ENCODE peak calls at places on chromosomes 1 and 21, in eight cellular contexts. I, F, B, G, H, D, P and S are unnamed samples.
A peak's percentile ranks its signal among the peaks of the same experiment; 100 is the strongest.

GRCh38 chr1:230867903-230868735 is at the start of gene C1orf198:
- DNase-seq in I (peak; percentile 94), F (no peak), B (no peak), G (peak; percentile 84), H (peak; percentile 56), D (peak; percentile 89), P (peak; percentile 64), S (peak; percentile 78)

GRCh38 chr1:204742676-204743075 is 57.1 kb upstream of the LRRN2 start:
- DNase-seq in I (no peak), F (no peak), B (no peak), G (no peak), H (no peak), D (no peak), P (no peak), S (no peak)

GRCh38 chr1:56189454-56189853 is 389.9 kb downstream of the PLPP3 start:
- DNase-seq in I (no peak), F (no peak), B (no peak), G (no peak), H (no peak), D (no peak), P (no peak), S (no peak)

GRCh38 chr1:153749408-153750005 is 21.7 kb downstream of the INTS3 start:
- DNase-seq in I (peak; percentile 97), F (peak; percentile 45), B (peak; percentile 94), G (peak; percentile 93), H (peak; percentile 81), D (peak; percentile 89), P (peak; percentile 82), S (peak; percentile 82)

GRCh38 chr1:199759268-199759724 is 268.2 kb upstream of the NR5A2 start:
- DNase-seq in I (no peak), F (peak; percentile 92), B (no peak), G (peak; percentile 65), H (peak; percentile 68), D (no peak), P (no peak), S (no peak)

GRCh38 chr1:47418122-47418521 is 2.0 kb downstream of the FOXE3 start:
- DNase-seq in I (no peak), F (no peak), B (no peak), G (no peak), H (no peak), D (no peak), P (no peak), S (no peak)

GRCh38 chr1:225469051-225469450 is 41.2 kb upstream of the LBR start:
- DNase-seq in I (no peak), F (no peak), B (no peak), G (no peak), H (no peak), D (no peak), P (no peak), S (no peak)

GRCh38 chr21:42698730-42699129 is 45.3 kb downstream of the PDE9A start:
- DNase-seq in I (no peak), F (no peak), B (no peak), G (no peak), H (no peak), D (no peak), P (no peak), S (peak; percentile 41)

GRCh38 chr1:33032126-33032869 is 4.4 kb downstream of the AK2 start:
- DNase-seq in I (no peak), F (no peak), B (no peak), G (no peak), H (no peak), D (no peak), P (no peak), S (no peak)

GRCh38 chr1:14662116-14662515 is 63.6 kb downstream of the KAZN start:
- DNase-seq in I (no peak), F (no peak), B (no peak), G (no peak), H (no peak), D (peak; percentile 66), P (no peak), S (no peak)

GRCh38 chr1:68916227-68916853 is 419.5 kb upstream of the DEPDC1 start:
- DNase-seq in I (no peak), F (no peak), B (no peak), G (no peak), H (no peak), D (no peak), P (no peak), S (no peak)

GRCh38 chr1:98054367-98054701 is 133.5 kb upstream of the DPYD start:
- DNase-seq in I (no peak), F (no peak), B (no peak), G (no peak), H (no peak), D (no peak), P (no peak), S (no peak)
- TF ChIP-seq POLR2A in I (no peak), F (no peak), B (no peak), G (no peak), H (no peak), D (no peak), P (no peak), S (no peak)

GRCh38 chr1:198156745-198157240 is at the start of gene NEK7:
- DNase-seq in I (peak; percentile 96), F (peak; percentile 59), B (no peak), G (peak; percentile 91), H (peak; percentile 86), D (peak; percentile 92), P (peak; percentile 76), S (peak; percentile 77)
- TF ChIP-seq POLR2A in I (peak; percentile 72), F (peak; percentile 83), B (peak; percentile 86), G (peak; percentile 83), H (peak; percentile 79), D (peak; percentile 41), P (peak; percentile 94), S (peak; percentile 82)

GRCh38 chr21:43805275-43805800 is 16.0 kb downstream of the RRP1 start:
- DNase-seq in I (no peak), F (no peak), B (no peak), G (peak; percentile 85), H (no peak), D (peak; percentile 27), P (no peak), S (no peak)

GRCh38 chr21:43808832-43809251 is 19.5 kb downstream of the RRP1 start:
- DNase-seq in I (no peak), F (no peak), B (no peak), G (no peak), H (no peak), D (no peak), P (no peak), S (no peak)

GRCh38 chr21:43803558-43804300 is 14.4 kb downstream of the RRP1 start:
- DNase-seq in I (no peak), F (no peak), B (no peak), G (no peak), H (no peak), D (peak; percentile 48), P (no peak), S (no peak)

GRCh38 chr21:43808367-43808766 is 19.0 kb downstream of the RRP1 start:
- DNase-seq in I (no peak), F (no peak), B (no peak), G (no peak), H (no peak), D (no peak), P (no peak), S (no peak)

DNA sequence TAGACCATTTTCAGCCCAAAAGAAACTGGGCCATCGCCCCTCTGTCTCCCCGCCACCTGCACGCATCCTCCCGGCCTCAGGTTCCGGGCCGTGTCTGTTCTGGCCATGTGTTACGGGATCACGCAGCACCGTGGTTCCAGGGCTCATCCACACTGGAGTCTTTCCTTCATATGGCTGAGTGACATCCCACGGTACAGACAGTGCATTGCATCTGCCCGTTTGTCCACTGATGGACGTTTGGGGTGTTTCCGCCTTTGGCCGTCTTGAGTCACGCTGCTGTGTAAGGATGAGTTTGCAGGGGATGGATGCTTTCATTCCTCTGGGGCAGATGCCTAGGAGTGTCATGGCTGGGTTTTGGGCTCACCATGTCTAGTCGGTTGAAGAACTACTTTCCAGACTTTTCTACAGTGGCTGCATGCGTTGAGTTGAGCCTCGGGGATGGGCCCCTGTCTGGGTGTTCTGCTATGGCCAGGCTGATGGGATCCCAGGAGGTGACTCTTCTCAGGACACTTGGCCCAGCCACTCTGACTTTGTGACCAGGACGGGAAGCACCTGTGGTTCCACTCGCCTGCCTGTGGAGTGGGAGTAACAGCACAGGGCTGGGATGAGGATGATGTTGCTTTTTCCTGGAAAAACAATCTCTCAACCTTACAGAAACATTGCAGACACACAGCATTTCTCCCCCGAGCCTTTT is 16.8 kb downstream of the RRP1 start:
- DNase-seq in I (no peak), F (no peak), B (no peak), G (no peak), H (no peak), D (no peak), P (no peak), S (no peak)
- TF ChIP-seq POLR2A in I (no peak), F (no peak), B (no peak), G (no peak), H (no peak), D (no peak), P (no peak), S (no peak)

DNA sequence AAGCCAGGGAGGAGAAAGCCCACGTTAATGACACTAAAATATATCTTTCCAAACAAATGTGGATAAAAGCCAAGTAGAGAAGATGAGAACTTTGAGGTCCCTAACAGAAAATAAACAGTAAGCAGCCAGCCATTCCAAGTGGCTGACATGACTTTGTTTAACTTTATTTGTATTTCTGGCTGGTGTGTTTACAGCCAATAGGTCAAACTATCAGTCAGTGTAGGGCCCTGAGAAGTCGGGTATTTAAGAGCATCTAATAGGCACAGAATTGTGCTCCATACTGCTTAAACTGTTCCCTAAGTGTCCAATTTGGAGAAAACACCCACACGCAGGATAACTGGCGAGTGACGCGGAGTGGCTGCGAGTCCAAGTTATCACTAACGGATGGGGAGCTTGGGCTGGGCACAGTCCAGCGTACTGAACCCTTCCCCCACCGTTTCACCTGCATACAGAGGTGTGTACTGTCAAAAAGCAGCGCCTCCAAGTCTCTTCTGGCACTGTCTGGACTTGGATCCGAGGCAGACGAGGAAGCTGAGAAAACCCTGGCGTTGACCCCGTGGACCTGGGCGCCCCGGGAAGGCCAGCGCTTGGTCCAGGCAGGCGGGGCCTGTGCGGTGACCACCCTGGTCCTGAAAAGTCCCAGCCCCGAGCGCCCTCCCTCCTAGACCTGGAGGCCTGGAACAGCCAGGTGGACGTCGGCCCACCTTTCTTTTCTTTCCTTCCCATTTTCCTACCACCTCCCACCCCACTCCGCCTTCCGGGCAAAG is 662 bp upstream of the LGALS8 start:
- DNase-seq in I (peak; percentile 88), F (no peak), B (no peak), G (peak; percentile 66), H (peak; percentile 13), D (no peak), P (no peak), S (peak; percentile 35)
- TF ChIP-seq POLR2A in I (no peak), F (no peak), B (no peak), G (no peak), H (no peak), D (no peak), P (no peak), S (no peak)

GRCh38 chr1:85577421-85578320 is 2.9 kb upstream of the CCN1 start:
- DNase-seq in I (peak; percentile 89), F (no peak), B (no peak), G (no peak), H (peak; percentile 61), D (peak; percentile 68), P (no peak), S (peak; percentile 24)
- TF ChIP-seq POLR2A in I (no peak), F (no peak), B (no peak), G (no peak), H (no peak), D (no peak), P (no peak), S (no peak)

GRCh38 chr1:228165372-228166169 is at the start of gene IBA57:
- DNase-seq in I (peak; percentile 100), F (peak; percentile 97), B (peak; percentile 100), G (peak; percentile 100), H (peak; percentile 99), D (peak; percentile 100), P (peak; percentile 99), S (peak; percentile 99)
- TF ChIP-seq POLR2A in I (peak; percentile 90), F (peak; percentile 64), B (peak; percentile 86), G (peak; percentile 78), H (peak; percentile 82), D (peak; percentile 42), P (peak; percentile 97), S (peak; percentile 94)